ENCODE peak calls at places on chromosome 10, in nine cellular contexts. Y is right lobe of liver, L is A549, X is heart left ventricle, N is gastrocnemius medialis, I is breast epithelium, E is tibial nerve, M is upper lobe of left lung, C is body of pancreas. U is an unnamed sample.

GRCh38 chr10:100208271-100208670 is 21.1 kb downstream of the CHUK start:
- DNase-seq in N (no peak), L (no peak), C (no peak), M (no peak), X (no peak), E (no peak), Y (no peak), I (no peak), U (no peak)

GRCh38 chr10:27537812-27538211 is 33.7 kb downstream of the RAB18 start:
- DNase-seq in E (no peak), N (no peak), L (no peak), X (no peak), M (no peak), I (no peak), C (no peak), Y (no peak), U (no peak)

GRCh38 chr10:104059364-104059763 is 26.3 kb downstream of the COL17A1 start:
- DNase-seq in E (no peak), N (no peak), X (no peak), M (no peak), C (no peak), L (no peak), I (no peak), Y (no peak), U (no peak)

GRCh38 chr10:69466158-69466490 is 14.9 kb downstream of the TSPAN15 start:
- DNase-seq in X (no peak), C (no peak), I (no peak), E (no peak), L (no peak), M (no peak), N (no peak), Y (no peak), U (no peak)

GRCh38 chr10:99232357-99232999 is 3.2 kb downstream of the HPSE2 start:
- DNase-seq in L (no peak), M (peak), I (no peak), C (no peak), E (no peak), N (no peak), Y (no peak), X (no peak), U (no peak)

GRCh38 chr10:94225589-94225988 is 137.2 kb downstream of the NOC3L start:
- DNase-seq in C (no peak), N (no peak), E (no peak), Y (no peak), I (no peak), X (no peak), L (peak), M (no peak), U (no peak)

GRCh38 chr10:76433161-76434005 is 1002.0 kb downstream of the LRMDA start:
- DNase-seq in I (no peak), Y (no peak), X (peak), C (peak), N (peak), L (no peak), M (no peak), E (no peak), U (no peak)

GRCh38 chr10:5446390-5446926 is 34.1 kb downstream of the NET1 start:
- DNase-seq in E (peak), C (peak), L (peak), X (peak), Y (peak), I (peak), M (peak), N (peak), U (peak)

GRCh38 chr10:117175215-117175900 is 21.9 kb upstream of the KCNK18 start:
- DNase-seq in C (peak), L (peak), I (no peak), X (no peak), N (no peak), Y (peak), M (peak), E (peak), U (peak)

GRCh38 chr10:60846173-60846572 is 67.9 kb downstream of the CDK1 start:
- DNase-seq in E (no peak), M (no peak), L (peak), C (no peak), N (no peak), Y (no peak), I (no peak), X (no peak), U (no peak)

GRCh38 chr10:71036279-71036535 is 147.8 kb upstream of the PCBD1 start:
- DNase-seq in Y (no peak), L (no peak), M (no peak), X (no peak), E (no peak), I (no peak), N (no peak), C (no peak), U (no peak)

GRCh38 chr10:54318470-54318869 is 482.6 kb downstream of the PCDH15 start:
- DNase-seq in E (no peak), I (no peak), Y (no peak), N (no peak), C (no peak), X (no peak), M (no peak), L (no peak), U (no peak)

GRCh38 chr10:132865236-132865635 is 77.1 kb downstream of the CFAP46 start:
- DNase-seq in M (peak), I (peak), N (peak), Y (peak), X (no peak), L (no peak), E (no peak), C (no peak), U (peak)

GRCh38 chr10:73974309-73974946 is 23.5 kb upstream of the VCL start:
- DNase-seq in N (no peak), I (no peak), C (no peak), E (no peak), X (no peak), L (no peak), M (no peak), Y (no peak), U (no peak)

GRCh38 chr10:17386616-17387075 is 67.7 kb downstream of the ST8SIA6 start:
- DNase-seq in C (no peak), L (no peak), Y (no peak), I (no peak), E (peak), M (no peak), X (peak), N (no peak), U (no peak)

DNA sequence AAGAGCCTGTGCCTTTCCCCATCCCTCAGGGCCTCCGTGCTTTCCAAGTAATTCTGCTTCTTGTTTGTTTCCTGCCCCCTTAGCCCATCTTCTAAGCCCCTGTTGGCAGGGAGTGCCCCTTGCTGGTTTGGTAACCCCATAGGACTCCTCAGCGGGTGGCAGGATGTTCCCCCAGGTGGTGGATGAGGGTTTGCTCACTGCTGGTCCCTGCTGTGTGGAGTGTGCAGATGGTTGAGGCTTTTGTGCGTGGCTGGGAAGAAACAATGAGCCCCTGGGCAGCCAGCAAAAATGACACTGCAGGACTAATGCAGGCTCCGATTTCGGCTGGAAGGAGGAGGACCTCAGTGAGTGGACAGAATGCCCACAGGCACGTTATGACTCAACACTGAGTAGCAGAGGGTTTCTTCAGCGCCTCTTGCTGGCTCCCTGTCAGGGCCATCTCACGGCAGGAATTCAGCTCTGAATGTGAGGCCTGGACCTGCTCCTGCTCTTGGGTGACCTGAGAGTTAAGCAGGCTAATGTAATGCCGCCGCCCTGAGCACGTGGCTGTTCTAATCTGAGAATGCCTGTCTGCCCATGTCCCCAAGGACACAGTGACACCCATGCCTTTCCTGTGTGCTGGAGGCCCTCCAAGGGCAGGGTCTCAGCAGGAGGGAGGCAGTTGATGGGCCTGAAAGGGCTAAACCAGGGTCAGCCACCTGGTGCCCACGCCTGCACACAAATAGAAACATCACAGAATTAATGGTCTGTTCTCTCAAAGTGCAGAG is 16.6 kb downstream of the BAG3 start:
- DNase-seq in N (peak), I (peak), L (peak), E (peak), X (peak), C (peak), Y (no peak), M (no peak), U (peak)
- H3K27ac ChIP-seq in N (peak), I (peak), L (peak), E (peak), X (peak), C (peak), Y (no peak), M (peak), U (peak)

DNA sequence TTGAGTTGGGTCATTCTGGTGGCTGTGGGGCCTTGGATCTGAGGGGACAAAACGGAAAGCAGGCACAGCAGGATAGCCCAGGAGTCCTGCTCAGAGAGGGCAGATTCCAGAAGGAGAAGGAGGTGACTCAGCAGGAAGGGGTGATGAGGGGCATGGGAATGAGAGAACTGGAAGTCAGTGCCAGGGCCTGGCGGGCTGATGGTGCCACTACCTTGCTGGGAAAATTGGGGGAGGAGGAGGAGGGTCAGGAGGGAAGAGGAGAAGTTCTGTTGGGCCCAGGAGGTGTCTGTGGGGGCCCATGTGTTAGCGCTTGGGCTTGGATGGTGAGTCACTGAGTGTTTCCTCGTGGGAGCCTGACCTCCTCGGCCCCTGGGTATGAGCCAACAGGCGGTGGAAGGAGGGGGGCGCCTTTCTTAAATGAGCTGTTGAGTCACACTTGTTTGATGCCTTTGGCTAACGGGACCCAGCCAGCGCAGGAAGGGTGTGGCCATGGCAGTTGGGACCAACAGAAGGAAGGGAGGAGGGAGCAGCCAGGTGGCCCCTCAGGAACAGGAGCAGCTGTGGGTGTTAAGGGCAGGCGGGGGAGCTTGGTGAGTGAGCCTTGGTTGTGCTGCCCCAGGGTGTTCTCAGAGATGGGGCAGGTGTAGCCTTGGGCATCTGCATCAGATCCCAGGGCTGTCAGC is 130.0 kb upstream of the BTBD16 start:
- DNase-seq in L (peak), I (peak), E (peak), Y (peak), C (peak), X (peak), M (no peak), N (peak), U (peak)
- TF ChIP-seq POLR2A in L (no peak), I (no peak), E (no peak), Y (no peak), C (no peak), X (no peak), M (no peak), N (no peak), U (no peak)

GRCh38 chr10:6918305-6918704 is 338.2 kb upstream of the PRKCQ start:
- DNase-seq in C (peak), X (peak), L (peak), I (no peak), N (no peak), Y (no peak), E (peak), M (no peak), U (peak)
- TF ChIP-seq CTCF in C (peak), X (peak), L (peak), I (no peak), N (no peak), Y (peak), E (peak), M (no peak), U (peak)

GRCh38 chr10:62045765-62046521 is 144.4 kb downstream of the ARID5B start:
- DNase-seq in N (no peak), M (no peak), I (no peak), Y (no peak), L (no peak), E (peak), X (no peak), C (no peak), U (no peak)
- H3K27ac ChIP-seq in N (peak), M (peak), I (peak), Y (peak), L (peak), E (peak), X (peak), C (no peak), U (peak)

GRCh38 chr10:128013626-128014025 is 106.7 kb downstream of the PTPRE start:
- DNase-seq in N (no peak), C (no peak), Y (no peak), M (no peak), I (no peak), E (no peak), L (no peak), X (no peak), U (no peak)

GRCh38 chr10:128009768-128010167 is 102.9 kb downstream of the PTPRE start:
- DNase-seq in I (no peak), Y (no peak), N (no peak), C (no peak), X (no peak), M (no peak), L (no peak), E (no peak), U (no peak)

GRCh38 chr10:128009357-128009756 is 102.5 kb downstream of the PTPRE start:
- DNase-seq in C (no peak), M (no peak), I (no peak), N (no peak), L (no peak), Y (no peak), E (no peak), X (no peak), U (no peak)

GRCh38 chr10:128008521-128009250 is 101.8 kb downstream of the PTPRE start:
- DNase-seq in M (no peak), E (no peak), X (no peak), L (no peak), Y (no peak), I (no peak), C (no peak), N (no peak), U (no peak)

DNA sequence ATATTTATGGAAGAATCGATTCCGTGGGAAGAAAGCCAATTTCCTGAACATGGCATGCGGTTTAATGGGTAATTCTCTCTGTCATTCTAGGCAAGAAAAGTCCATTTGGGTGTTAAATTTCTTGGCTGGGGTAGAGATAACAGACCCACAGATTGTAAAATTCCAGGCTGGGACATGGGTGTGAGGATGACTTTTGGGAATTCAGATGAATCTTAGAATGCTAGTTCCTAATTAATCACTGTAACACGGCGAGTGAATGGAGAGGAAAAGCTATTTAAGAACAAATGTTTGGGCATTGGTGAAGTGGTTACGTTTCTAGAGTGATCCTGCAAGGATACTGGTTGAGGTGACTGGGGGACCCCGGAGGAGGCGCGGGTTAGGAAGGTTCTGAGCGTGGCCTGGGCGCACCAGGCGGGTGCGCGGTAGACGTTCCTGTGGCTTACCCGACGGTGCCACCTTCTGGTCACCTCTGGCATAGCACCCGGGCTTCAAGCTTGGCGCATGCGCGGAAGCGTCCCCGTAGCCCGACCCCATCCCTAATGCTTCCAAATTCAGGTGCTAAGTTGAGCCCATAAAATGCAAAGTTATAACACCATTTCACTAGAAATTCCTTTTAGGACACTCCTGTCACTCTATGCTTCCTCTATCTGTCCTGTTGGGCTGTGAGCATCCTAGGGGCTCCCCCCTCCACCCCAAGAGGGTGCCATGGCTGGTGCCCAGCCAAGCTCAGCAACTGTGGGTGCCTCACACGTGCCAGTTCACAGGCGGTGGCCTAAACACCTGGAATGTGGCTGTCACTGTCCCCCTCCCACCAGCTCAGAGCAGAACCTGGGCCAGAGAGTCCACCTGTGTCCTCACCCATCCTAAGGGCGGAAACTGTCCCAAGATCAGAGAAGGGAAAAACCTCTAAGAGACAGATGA is 104.4 kb downstream of the PTPRE start:
- DNase-seq in E (peak), M (peak), C (peak), X (peak), I (peak), Y (peak), L (peak), N (peak), U (peak)
- TF ChIP-seq POLR2A in E (no peak), M (no peak), C (no peak), X (no peak), I (no peak), Y (no peak), L (no peak), N (no peak), U (no peak)

DNA sequence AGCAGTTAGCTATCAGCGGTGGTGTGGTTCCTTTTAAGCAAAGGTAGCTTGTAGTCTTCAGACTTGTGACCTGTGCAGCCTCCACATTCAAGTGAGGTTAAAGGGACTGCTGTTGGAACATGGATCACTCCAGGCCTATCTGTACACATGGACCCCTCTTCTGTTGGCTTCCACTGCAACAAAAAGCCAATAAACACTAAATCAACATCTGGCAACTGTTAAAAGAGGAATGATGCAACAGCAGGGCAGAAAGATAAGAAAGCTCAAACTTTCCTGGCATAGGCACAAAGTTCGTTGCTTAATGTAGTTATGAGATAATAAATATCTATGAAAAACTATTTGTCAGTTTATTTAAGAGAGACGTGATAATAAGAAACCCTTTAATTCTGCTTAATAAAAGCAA is 4.0 kb upstream of the MINPP1 start:
- DNase-seq in E (no peak), Y (no peak), M (no peak), C (no peak), N (no peak), I (no peak), L (peak), X (no peak), U (no peak)
- TF ChIP-seq CTCF in E (no peak), Y (no peak), M (no peak), C (no peak), N (no peak), I (no peak), L (no peak), X (no peak), U (no peak)

GRCh38 chr10:84665211-84665610 is 336.8 kb downstream of the CCSER2 start:
- DNase-seq in E (no peak), Y (no peak), I (no peak), M (no peak), X (no peak), L (no peak), N (no peak), C (no peak), U (no peak)
- H3K27ac ChIP-seq in E (no peak), Y (no peak), I (no peak), M (peak), X (no peak), L (no peak), N (no peak), C (no peak), U (no peak)

U was measured in transverse colon.